ENCODE peak calls at places on chromosomes 1 and 21, in ten cellular contexts. W is right atrium auricular region, H is HL-60, L is ovary, E is A549, I is bronchial epithelial cell, J is fibroblast of villous mesenchyme, Q is body of pancreas, V is uterus, T is lower leg skin. Z is an unnamed sample.
A peak's percentile ranks its signal among the peaks of the same experiment; 100 is the strongest.

GRCh38 chr1:40011198-40011597 is 29.3 kb upstream of the CAP1 start:
- DNase-seq in E (no peak), J (no peak), T (no peak), I (no peak), W (no peak), H (no peak), L (no peak), Q (no peak), V (no peak), Z (no peak)

GRCh38 chr1:33164120-33164519 is 17.7 kb downstream of the TRIM62 start:
- DNase-seq in Q (no peak), J (no peak), H (no peak), E (no peak), T (no peak), W (no peak), I (no peak), L (no peak), V (no peak), Z (no peak)

GRCh38 chr1:15727424-15727823 is 8.6 kb upstream of the SLC25A34 start:
- DNase-seq in V (no peak), J (no peak), L (no peak), Q (no peak), W (no peak), I (no peak), T (no peak), H (no peak), E (no peak), Z (peak; percentile 64)

GRCh38 chr1:178614286-178614685 is 101.4 kb downstream of the TEX35 start:
- DNase-seq in V (no peak), I (no peak), J (no peak), L (no peak), Q (no peak), W (no peak), E (peak; percentile 12), T (no peak), H (no peak), Z (peak; percentile 70)

GRCh38 chr1:182413969-182414368 is 13.5 kb upstream of the TEDDM1 start:
- DNase-seq in V (no peak), I (no peak), W (no peak), J (no peak), T (no peak), H (no peak), E (no peak), L (no peak), Q (no peak), Z (no peak)

GRCh38 chr1:151825811-151826660 is 5.6 kb downstream of the RORC start:
- DNase-seq in I (no peak), E (no peak), T (no peak), Q (no peak), V (no peak), W (no peak), L (peak; percentile 59), J (no peak), H (no peak), Z (peak; percentile 56)

GRCh38 chr1:24199291-24199900 is 12.3 kb upstream of the IFNLR1 start:
- DNase-seq in L (peak; percentile 57), H (peak; percentile 67), J (peak; percentile 67), E (peak; percentile 61), W (peak; percentile 71), V (peak; percentile 63), I (peak; percentile 47), T (no peak), Q (peak; percentile 68), Z (peak; percentile 69)

GRCh38 chr1:200628223-200628868 is 7.8 kb upstream of the KIF14 start:
- DNase-seq in T (no peak), J (no peak), E (no peak), Q (no peak), L (no peak), V (no peak), I (no peak), W (no peak), H (no peak), Z (no peak)

GRCh38 chr1:3466366-3467075 is 12.1 kb downstream of the ARHGEF16 start:
- DNase-seq in I (no peak), J (no peak), Q (no peak), H (no peak), E (no peak), L (no peak), V (no peak), W (no peak), T (no peak), Z (no peak)

GRCh38 chr1:3467096-3468036 is 12.9 kb downstream of the ARHGEF16 start:
- DNase-seq in H (no peak), V (no peak), W (no peak), E (no peak), L (no peak), J (no peak), T (no peak), Q (no peak), I (no peak), Z (no peak)

GRCh38 chr1:3469104-3469848 is 14.8 kb downstream of the ARHGEF16 start:
- DNase-seq in E (no peak), T (no peak), L (no peak), V (no peak), I (no peak), W (no peak), H (no peak), Q (no peak), J (no peak), Z (no peak)

GRCh38 chr1:3469849-3470649 is 15.6 kb downstream of the ARHGEF16 start:
- DNase-seq in J (no peak), T (no peak), I (no peak), E (no peak), V (no peak), W (no peak), H (no peak), Q (no peak), L (no peak), Z (no peak)

GRCh38 chr1:3468236-3469103 is 14.0 kb downstream of the ARHGEF16 start:
- DNase-seq in J (no peak), L (no peak), W (no peak), Q (no peak), H (no peak), E (no peak), V (no peak), T (no peak), I (peak; percentile 55), Z (no peak)
- H3K4me3 ChIP-seq in J (no peak overlapping the region), L (no peak overlapping the region), W (no peak overlapping the region), Q (no peak overlapping the region), H (no peak overlapping the region), E (no peak overlapping the region), V (no peak overlapping the region), T (no peak overlapping the region), I (no peak overlapping the region), Z (no peak overlapping the region)

DNA sequence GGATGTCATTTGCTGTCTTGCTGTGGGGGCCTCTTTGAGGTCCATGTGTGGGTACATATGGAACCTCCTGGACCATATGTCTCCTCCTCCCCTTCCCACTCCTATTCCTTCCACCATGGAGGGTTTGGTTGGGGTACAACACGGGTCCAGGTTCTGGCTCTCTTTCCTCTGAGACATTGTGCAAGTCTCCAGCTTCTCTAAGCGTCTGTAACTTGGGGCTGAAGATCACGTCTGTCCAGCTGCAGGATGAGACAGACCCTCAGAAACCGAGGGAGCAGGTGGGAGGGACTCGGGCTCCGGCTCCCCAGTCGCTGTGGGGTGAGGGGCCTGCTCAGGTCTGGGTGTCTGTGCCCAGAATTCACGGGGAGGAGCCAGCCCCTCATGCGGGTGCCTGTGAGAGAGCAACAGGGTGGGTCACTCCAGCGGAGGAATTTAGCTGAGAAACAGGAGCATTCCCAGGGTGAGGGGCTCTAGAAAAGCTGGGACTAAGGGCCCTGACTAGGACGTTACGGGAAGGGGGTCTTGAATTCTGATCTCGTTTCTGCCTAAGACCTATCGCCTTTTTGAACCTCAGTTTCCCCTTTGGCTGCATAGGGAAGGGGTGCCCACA is 42.0 kb upstream of the DMBX1 start:
- DNase-seq in I (no peak), L (no peak), J (no peak), H (no peak), E (no peak), W (no peak), Q (no peak), T (no peak), V (no peak), Z (no peak)
- TF ChIP-seq CTCF in I (no peak), L (no peak), J (no peak), H (no peak), E (no peak), W (no peak), Q (no peak), T (no peak), V (no peak), Z (no peak)

DNA sequence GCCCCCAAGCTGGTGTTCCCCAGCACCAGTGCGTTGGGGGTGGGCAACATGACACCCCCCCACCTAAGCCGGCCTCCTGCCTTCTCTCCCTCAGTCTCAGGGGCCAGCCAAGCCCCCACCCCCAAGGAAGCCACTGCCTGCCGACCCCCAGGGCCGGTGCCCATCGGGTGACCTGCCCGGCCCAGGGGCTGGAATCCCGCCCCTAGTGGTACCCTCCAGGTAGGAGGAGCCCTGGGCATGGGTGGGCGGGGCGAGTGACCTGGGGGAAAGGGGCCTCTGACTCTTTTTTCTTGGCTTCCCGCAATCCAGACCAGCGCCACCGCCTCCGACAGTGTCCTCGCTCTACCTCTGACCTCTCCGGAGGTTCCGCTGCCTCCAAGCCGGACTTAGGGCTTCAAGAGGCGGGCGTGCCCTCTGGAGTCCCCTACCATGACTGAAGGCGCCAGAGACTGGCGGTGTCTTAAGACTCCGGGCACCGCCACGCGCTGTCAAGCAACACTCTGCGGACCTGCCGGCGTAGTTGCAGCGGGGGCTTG is 1.3 kb upstream of the EFNA4 start:
- DNase-seq in V (peak; percentile 38), T (no peak), L (peak; percentile 53), H (no peak), W (no peak), E (no peak), J (no peak), Q (no peak), I (no peak), Z (peak; percentile 61)
- H3K4me3 ChIP-seq in V (no peak overlapping the region), T (no peak overlapping the region), L (no peak overlapping the region), H (no peak overlapping the region), W (no peak overlapping the region), E (peak overlapping the region; percentile 77), J (no peak overlapping the region), Q (no peak overlapping the region), I (no peak overlapping the region), Z (no peak overlapping the region)

GRCh38 chr21:35509004-35509704 is 460.1 kb upstream of the RUNX1 start:
- DNase-seq in T (no peak), H (peak; percentile 81), W (no peak), J (no peak), V (no peak), I (no peak), E (no peak), L (no peak), Q (no peak), Z (no peak)

GRCh38 chr21:35506352-35506751 is 457.2 kb upstream of the RUNX1 start:
- DNase-seq in H (no peak), V (no peak), J (no peak), E (no peak), W (no peak), Q (no peak), L (no peak), I (no peak), T (no peak), Z (no peak)

GRCh38 chr21:35511298-35512162 is 462.4 kb upstream of the RUNX1 start:
- DNase-seq in E (no peak), L (no peak), W (no peak), H (no peak), V (no peak), Q (no peak), I (peak; percentile 91), J (peak; percentile 68), T (no peak), Z (no peak)

GRCh38 chr21:35510294-35510693 is 461.2 kb upstream of the RUNX1 start:
- DNase-seq in E (no peak), J (no peak), Q (no peak), V (no peak), T (no peak), W (no peak), I (peak; percentile 87), H (no peak), L (no peak), Z (no peak)

DNA sequence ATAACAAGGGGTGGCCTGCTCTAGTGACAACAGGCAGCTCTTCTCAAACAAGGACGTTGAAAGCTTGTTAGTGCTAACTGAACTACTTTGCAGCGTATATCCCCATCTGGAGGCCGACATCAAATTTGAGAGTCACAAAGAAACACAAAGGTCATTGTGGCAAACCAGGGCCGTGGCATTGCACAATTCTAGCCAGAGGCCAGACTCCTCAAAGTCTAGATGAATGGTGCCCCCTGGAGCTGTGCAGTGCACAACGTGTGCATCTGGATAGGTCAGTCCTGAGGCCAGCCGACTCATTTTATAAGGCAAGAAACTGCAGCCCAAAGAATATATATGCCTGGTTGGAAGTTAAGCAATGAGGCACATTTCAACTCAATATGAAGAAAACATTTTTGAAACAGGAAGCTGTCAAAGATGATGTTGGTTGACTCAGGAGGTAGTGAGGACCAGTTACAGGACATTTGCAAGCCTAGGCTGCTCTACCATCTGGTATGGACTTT is 459.3 kb upstream of the RUNX1 start:
- DNase-seq in H (peak; percentile 83), V (peak; percentile 18), Q (peak; percentile 20), W (peak; percentile 83), I (peak; percentile 47), L (no peak), J (peak; percentile 94), T (peak; percentile 69), E (peak; percentile 32), Z (no peak)
- TF ChIP-seq CTCF in H (no peak), V (no peak), Q (no peak), W (no peak), I (peak; percentile 2), L (no peak), J (peak; percentile 63), T (no peak), E (no peak), Z (no peak)

Z was measured in WERI-Rb-1.